ENCODE peak calls at places on chromosomes 13 and 19, in five cellular contexts. U is HepG2, S is A549, C is GM12878, Q is K562. K is an unnamed sample.

GRCh38 chr13:74187564-74187963 is 53.4 kb upstream of the KLF12 start:
- DNase-seq in U (peak), S (peak), C (no peak), Q (no peak), K (no peak)

GRCh38 chr13:49404621-49405020 is 39.2 kb downstream of the CAB39L start:
- DNase-seq in U (no peak), S (no peak), C (no peak), Q (no peak), K (no peak)

GRCh38 chr19:47776568-47776967 is 1.9 kb upstream of the SELENOW start:
- DNase-seq in U (peak), S (no peak), C (no peak), Q (no peak), K (no peak)

GRCh38 chr13:30731658-30732390 is 3.5 kb upstream of the ALOX5AP start:
- DNase-seq in U (no peak), S (no peak), C (no peak), Q (no peak), K (no peak)

GRCh38 chr13:21402586-21403307 is 56.4 kb downstream of the ZDHHC20 start:
- DNase-seq in U (peak), S (peak), C (no peak), Q (no peak), K (no peak)

GRCh38 chr13:43475135-43475534 is 311.6 kb downstream of the ENOX1 start:
- DNase-seq in U (no peak), S (no peak), C (no peak), Q (no peak), K (no peak)

GRCh38 chr13:73390100-73390499 is 331.3 kb downstream of the KLF5 start:
- DNase-seq in U (no peak), S (no peak), C (no peak), Q (no peak), K (no peak)

GRCh38 chr19:47190167-47190727 is 40.8 kb downstream of the BBC3 start:
- DNase-seq in U (peak), S (peak), C (no peak), Q (peak), K (no peak)

GRCh38 chr13:27079421-27079958 is 92.1 kb downstream of the USP12 start:
- DNase-seq in U (no peak), S (no peak), C (no peak), Q (no peak), K (peak)

GRCh38 chr19:35080613-35081170 is 34.9 kb upstream of the FXYD3 start:
- DNase-seq in U (no peak), S (no peak), C (no peak), Q (no peak), K (no peak)

GRCh38 chr19:52590728-52591127 is 20.6 kb downstream of the ZNF701 start:
- DNase-seq in U (no peak), S (no peak), C (no peak), Q (no peak), K (no peak)

GRCh38 chr19:13964776-13965175 is 12.5 kb downstream of the DCAF15 start:
- DNase-seq in U (no peak), S (no peak), C (no peak), Q (no peak), K (no peak)

DNA sequence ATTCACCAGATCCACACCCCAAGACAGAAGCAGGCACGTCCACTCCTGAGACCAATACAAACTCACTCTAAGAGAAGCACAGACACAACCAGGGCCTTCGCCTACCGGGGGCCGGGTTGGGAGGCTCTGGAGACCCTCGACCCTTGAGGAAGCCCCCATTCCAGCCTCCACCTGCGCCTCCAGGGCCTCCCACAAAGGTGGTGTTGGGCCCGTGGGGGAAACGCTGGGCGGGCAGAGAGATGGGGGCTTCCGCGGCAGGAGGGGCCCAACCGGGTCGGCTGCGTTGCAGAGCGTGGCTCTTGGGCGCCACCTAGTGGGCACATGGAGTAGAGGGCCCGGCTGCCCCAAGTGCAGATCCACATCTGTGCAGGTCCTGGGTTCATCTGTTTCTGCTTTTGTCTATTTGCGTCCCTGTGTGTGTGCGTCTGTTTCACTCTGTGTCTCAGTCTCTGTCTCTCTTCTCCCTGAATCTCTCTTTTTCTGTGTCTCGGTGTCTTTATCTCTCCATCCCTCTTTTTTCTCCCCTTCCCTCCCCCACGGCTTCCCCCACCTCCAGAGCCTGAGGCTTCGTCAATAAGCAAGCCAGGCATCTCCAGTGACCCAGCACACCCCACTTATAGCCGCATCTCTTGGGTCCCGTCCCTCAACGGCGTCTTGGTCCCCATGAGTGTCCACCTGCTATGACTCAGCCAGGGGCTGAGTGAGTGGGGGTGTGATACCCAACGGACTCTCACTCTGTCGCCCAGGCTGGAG is 10.5 kb upstream of the TINCR start:
- DNase-seq in U (peak), S (peak), C (no peak), Q (peak), K (peak)
- TF ChIP-seq HDAC2 in U (peak), S (no peak), C (no peak), Q (no peak), K (no peak)

GRCh38 chr19:38003427-38004099 is 96.6 kb downstream of the SIPA1L3 start:
- DNase-seq in U (no peak), S (no peak), C (peak), Q (no peak), K (no peak)

GRCh38 chr19:38001158-38001781 is 94.3 kb downstream of the SIPA1L3 start:
- DNase-seq in U (no peak), S (no peak), C (no peak), Q (no peak), K (no peak)

GRCh38 chr19:37998801-37999308 is 91.8 kb downstream of the SIPA1L3 start:
- DNase-seq in U (no peak), S (no peak), C (no peak), Q (no peak), K (no peak)

GRCh38 chr19:37997911-37998344 is 90.9 kb downstream of the SIPA1L3 start:
- DNase-seq in U (no peak), S (peak), C (no peak), Q (no peak), K (no peak)

DNA sequence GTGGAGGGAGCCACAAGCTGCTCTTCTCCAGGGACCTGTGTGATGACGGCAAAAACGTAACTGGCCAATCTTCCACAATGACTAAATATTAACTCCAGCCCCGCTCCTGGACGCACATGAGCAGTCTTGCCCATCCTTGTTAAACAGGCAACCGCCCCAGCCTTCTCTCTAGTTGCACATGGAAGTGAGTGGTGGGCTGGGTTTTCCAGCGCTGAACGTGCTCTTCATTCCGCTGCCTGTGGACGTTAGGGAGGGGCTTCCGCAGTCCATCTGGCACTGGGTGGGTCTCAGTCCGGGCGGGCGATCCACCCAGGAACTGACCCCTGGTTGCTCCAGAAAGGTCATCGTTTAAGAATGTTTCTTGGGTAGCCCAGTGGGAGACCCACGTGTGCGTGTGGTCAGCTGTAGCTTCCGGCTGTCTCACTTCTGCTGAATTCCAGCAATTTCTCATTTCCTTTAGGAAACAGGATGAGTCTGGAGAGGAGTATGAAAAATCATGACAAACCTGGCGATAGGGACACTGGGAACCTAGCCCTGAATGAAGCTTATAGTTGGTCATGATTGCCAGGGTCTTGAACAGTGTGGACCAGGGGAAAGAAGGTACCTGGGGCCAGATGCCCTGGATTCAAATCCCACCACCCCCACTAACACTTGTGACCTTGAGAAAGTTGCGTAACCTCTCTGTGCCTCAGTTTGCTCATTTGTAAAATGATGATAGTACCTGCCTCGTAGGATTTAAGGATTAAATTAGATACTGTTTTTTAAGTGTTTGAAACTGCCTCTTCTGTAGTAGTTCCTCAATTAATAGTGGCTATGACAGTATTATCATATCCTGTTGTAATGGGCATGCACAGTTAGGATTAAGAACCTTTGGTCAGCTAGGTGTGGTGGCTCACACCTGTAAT is 92.6 kb downstream of the SIPA1L3 start:
- DNase-seq in U (no peak), S (peak), C (no peak), Q (no peak), K (no peak)
- TF ChIP-seq USF2 in U (no peak), S (peak), C (no peak), Q (no peak), K (no peak)

DNA sequence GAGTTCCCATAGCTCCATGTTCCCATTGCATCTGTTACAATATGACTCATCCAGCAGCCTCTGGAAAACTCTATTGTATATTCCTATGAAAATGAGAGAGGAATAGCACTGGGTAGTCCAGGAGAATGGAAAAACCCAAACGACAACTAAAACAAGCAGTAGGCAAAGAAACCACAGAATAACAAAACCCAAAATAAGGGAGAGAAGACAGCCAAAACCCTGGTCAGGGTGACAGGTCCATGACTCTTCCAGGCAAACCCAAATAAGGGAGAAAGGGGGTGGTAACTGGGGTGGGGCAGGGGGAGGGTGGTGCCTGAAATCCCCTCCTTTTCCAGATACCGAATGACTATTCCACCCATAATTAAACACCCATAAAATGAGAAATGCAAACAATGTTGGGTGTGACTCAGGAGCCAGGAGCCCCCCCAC is 4.0 kb upstream of the ZNF8 start:
- DNase-seq in U (no peak), S (no peak), C (no peak), Q (no peak), K (no peak)
- TF ChIP-seq HDAC2 in U (no peak), S (no peak), C (no peak), Q (no peak), K (no peak)

DNA sequence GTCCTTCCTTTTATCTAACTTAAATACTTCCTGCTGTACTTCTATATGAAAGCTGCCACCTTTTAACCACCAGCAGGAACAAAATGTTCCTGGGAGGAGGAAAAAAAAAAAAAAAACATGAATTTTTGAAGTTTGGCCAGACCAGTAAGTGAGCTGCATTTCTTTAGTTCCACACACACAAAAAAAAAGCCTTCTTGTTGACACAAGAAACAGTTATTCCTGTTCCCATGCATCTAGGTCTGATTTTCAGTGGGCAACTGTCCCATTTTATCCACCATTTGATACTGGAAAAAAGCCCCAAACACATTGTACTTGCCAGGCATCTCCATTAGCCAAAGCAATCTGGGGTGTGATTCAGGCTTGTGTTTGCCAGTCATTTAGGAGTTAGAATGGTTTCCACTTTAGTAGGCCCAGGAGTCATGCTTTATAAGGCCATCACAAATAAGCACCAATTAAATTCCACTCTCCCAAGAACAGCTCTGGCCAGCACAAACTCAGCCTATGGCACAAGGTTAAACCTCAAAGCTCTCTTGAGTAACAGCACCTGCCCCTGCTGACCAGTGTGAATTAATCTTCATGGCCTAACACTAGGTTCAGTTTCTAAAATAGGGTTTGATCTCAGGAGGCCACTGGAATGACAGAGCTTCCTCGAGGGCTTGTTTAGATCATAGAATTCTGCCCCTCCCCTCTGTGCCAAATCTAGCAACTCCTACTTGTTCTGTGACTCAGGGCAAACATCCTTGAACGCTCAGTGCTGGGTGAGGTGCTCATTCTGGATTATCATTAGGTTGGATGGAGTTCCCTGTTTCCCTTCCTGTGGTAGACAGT is 67.1 kb downstream of the NUFIP1 start:
- DNase-seq in U (peak), S (peak), C (no peak), Q (no peak), K (no peak)
- TF ChIP-seq USF2 in U (no peak), S (no peak), C (no peak), Q (no peak), K (no peak)

DNA sequence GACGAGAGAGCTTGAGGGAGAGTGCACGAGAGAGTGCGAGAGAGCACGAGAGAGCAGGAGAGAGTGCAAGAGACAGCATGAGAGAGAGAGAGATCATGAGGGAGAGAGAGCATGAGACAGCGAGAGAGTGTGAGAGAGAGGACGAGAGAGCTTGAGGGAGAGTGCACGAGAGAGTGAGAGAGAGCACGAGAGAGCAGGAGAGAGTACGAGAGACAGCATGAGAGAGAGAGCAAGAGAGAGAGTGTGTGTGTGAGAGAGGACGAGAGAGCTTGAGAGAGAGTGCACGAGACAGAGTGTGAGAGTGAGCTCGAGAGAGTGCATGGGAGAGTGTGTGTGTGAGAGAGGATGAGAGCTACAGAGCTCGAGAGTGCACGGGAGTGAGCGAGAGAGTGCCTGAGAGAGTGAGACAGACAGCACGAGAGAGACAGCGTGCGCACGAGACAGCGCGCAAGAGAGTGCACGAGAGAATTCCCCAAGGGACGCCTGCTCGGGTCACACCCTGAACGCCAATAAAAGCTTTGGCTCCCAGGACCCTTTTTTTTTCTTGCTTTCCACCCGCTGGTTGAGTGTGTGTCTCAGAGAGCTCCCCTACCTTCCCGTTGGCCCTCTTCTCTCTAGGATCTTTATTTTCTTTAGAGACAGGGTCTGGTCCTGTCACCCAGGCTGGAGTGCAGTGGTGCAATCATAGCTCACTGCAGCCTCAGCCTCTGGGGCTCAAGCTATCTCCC is 3.7 kb downstream of the CD70 start:
- DNase-seq in U (no peak), S (no peak), C (no peak), Q (peak), K (no peak)
- TF ChIP-seq HDAC2 in U (no peak), S (no peak), C (no peak), Q (no peak), K (no peak)

DNA sequence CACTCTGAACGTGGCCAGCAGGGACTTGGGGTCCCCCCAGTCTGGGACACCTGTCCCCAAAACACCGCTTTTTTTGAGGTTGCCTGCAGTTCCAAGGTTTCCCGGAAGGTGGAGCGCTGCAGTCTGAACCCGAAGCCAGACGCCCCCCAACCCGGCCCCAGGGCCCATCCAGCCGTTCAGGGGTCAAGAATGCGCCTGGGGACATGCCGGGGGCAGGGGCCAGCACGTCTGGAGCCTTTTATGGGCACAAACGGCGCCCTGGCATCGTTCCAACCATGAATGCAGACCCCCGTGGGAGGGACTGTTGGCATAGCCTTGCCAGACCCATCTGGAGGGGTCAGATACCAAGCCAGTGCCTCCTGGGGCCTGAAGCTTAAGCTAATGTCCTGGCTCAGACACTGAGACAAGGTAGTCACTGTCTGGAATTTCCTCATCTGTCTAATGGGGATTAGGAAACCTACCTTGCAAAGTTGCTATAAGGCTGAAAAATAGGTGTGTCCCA is 6.9 kb downstream of the S1PR5 start:
- DNase-seq in U (peak), S (peak), C (no peak), Q (peak), K (peak)
- TF ChIP-seq USF2 in U (no peak), S (no peak), C (no peak), Q (no peak), K (no peak)

DNA sequence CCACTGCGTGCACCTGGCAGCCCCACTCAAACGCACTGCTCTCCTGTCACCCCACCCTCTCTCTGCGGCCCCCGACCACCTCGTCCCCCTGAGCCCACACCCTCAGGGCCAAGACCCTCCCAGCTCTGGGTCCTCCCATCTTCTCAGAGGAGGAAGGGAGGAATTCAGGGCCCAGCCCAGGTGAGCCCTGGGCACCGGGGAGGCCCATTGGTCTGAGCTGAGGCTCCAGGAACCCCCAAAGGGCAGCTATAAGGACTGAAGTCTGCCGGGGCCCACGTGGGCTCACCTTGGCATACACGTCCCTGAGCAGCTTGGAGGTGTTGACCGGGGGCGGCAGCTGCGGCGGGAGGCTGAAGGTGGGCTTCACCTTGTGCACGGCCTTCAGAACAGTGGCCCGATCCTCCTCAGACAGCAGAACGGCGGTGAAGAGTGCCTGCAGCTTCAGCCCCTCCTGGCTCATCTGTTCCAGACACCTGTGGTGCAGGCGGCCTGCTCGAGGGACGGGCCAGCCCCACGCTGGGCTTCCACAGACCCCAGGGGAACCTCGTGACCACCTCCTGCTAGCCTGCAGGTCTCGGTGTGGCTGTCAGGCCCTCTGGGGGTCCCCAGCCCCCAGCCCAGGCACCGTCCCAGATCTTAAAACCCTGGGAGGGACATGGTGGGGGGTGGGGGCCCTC is 8.8 kb downstream of the POLRMT start:
- DNase-seq in U (no peak), S (no peak), C (no peak), Q (no peak), K (no peak)
- TF ChIP-seq HDAC2 in U (no peak), S (no peak), C (no peak), Q (no peak), K (no peak)

K was measured in H1.